ENCODE peak calls at places on chromosome 14, in six cellular contexts. I is neuronal stem cell, P is IMR-90, X is H9, Y is mesendoderm, S is H1. N is an unnamed sample.

GRCh38 chr14:83342590-83342989 is 1808.9 kb upstream of the SEL1L start:
- DNase-seq in P (no peak), I (no peak), X (no peak), Y (no peak), S (no peak), N (no peak)

GRCh38 chr14:36656769-36657408 is 4.8 kb upstream of the PAX9 start:
- DNase-seq in X (peak; percentile 49), I (no peak), Y (no peak), S (peak; percentile 57), P (no peak), N (no peak)

GRCh38 chr14:69992564-69992963 is 113.3 kb downstream of the SMOC1 start:
- DNase-seq in I (no peak), S (no peak), Y (no peak), P (no peak), X (no peak), N (no peak)

GRCh38 chr14:85731198-85731597 is 201.3 kb downstream of the FLRT2 start:
- DNase-seq in X (no peak), Y (peak; percentile 43), I (no peak), P (peak; percentile 64), S (no peak), N (no peak)

GRCh38 chr14:105355850-105356604 is 41.5 kb downstream of the PACS2 start:
- DNase-seq in I (no peak), X (no peak), P (no peak), S (no peak), Y (no peak), N (no peak)

GRCh38 chr14:89767861-89768268 is 186.7 kb downstream of the EFCAB11 start:
- DNase-seq in Y (peak; percentile 87), I (peak; percentile 9), P (peak; percentile 63), S (no peak), X (peak; percentile 61), N (peak; percentile 70)

GRCh38 chr14:104592785-104593184 is 11.8 kb downstream of the TMEM179 start:
- DNase-seq in I (no peak), Y (no peak), X (no peak), P (no peak), S (no peak), N (no peak)

GRCh38 chr14:69687963-69688649 is 76.7 kb downstream of the SUSD6 start:
- DNase-seq in I (no peak), X (no peak), S (no peak), P (no peak), Y (no peak), N (no peak)

GRCh38 chr14:81453166-81453766 is 53.1 kb upstream of the STON2 start:
- DNase-seq in I (peak; percentile 38), X (peak; percentile 58), S (peak; percentile 74), Y (peak; percentile 72), P (peak; percentile 43), N (peak; percentile 80)

GRCh38 chr14:104230946-104231345 is 92.6 kb downstream of the KIF26A start:
- DNase-seq in P (no peak), X (no peak), I (no peak), S (no peak), Y (no peak), N (no peak)

GRCh38 chr14:34359423-34360120 is 102.5 kb downstream of the SPTSSA start:
- DNase-seq in Y (no peak), P (no peak), X (no peak), I (no peak), S (no peak), N (no peak)

GRCh38 chr14:79543966-79544365 is 667.3 kb downstream of the DIO2 start:
- DNase-seq in X (peak; percentile 47), S (peak; percentile 59), Y (peak; percentile 87), I (no peak), P (peak; percentile 66), N (peak; percentile 79)

GRCh38 chr14:89910706-89911017 is 43.9 kb downstream of the EFCAB11 start:
- DNase-seq in X (no peak), S (no peak), P (no peak), Y (no peak), I (no peak), N (no peak)

GRCh38 chr14:73879027-73879426 is 7.6 kb upstream of the ZNF410 start:
- DNase-seq in P (peak; percentile 66), S (no peak), X (no peak), I (no peak), Y (no peak), N (no peak)

GRCh38 chr14:97137705-97138104 is 340.5 kb downstream of the VRK1 start:
- DNase-seq in P (no peak), Y (no peak), S (no peak), X (no peak), I (no peak), N (no peak)

GRCh38 chr14:68977137-68977740 is 1.9 kb downstream of the ACTN1 start:
- DNase-seq in S (no peak), X (no peak), Y (no peak), P (no peak), I (peak; percentile 11), N (no peak)

GRCh38 chr14:29558516-29558915 is 369.1 kb downstream of the PRKD1 start:
- DNase-seq in S (no peak), Y (no peak), I (no peak), X (no peak), P (peak; percentile 80), N (no peak)

GRCh38 chr14:61516957-61517356 is 178.4 kb upstream of the HIF1A start:
- DNase-seq in P (no peak), X (no peak), I (no peak), S (no peak), Y (peak; percentile 64), N (no peak)

GRCh38 chr14:61537567-61538463 is 157.5 kb upstream of the HIF1A start:
- DNase-seq in I (no peak), S (no peak), X (peak; percentile 56), P (peak; percentile 90), Y (peak; percentile 84), N (peak; percentile 76)

GRCh38 chr14:34826661-34827060 is 48.5 kb downstream of the BAZ1A start:
- DNase-seq in P (peak; percentile 56), X (no peak), Y (no peak), S (no peak), I (no peak), N (no peak)

GRCh38 chr14:69316449-69317391 is 56.8 kb downstream of the GALNT16 start:
- DNase-seq in X (peak; percentile 34), P (peak; percentile 98), Y (peak; percentile 40), I (no peak), S (peak; percentile 41), N (peak; percentile 26)

GRCh38 chr14:55000381-55000780 is 26.5 kb downstream of the WDHD1 start:
- DNase-seq in P (peak; percentile 58), Y (no peak), I (no peak), X (no peak), S (no peak), N (no peak)

GRCh38 chr14:88166616-88167015 is 156.5 kb downstream of the KCNK10 start:
- DNase-seq in I (no peak), S (no peak), X (no peak), P (peak; percentile 11), Y (peak; percentile 29), N (no peak)

GRCh38 chr14:104885031-104885972 is 20.2 kb downstream of the CEP170B start:
- DNase-seq in Y (no peak), X (no peak), I (no peak), P (no peak), S (peak; percentile 42), N (no peak)

GRCh38 chr14:32366995-32367394 is 37.9 kb downstream of the AKAP6 start:
- DNase-seq in I (no peak), S (no peak), Y (no peak), X (no peak), P (no peak), N (no peak)

GRCh38 chr14:28813810-28814209 is 47.2 kb downstream of the FOXG1 start:
- DNase-seq in Y (no peak), I (no peak), S (no peak), X (no peak), P (no peak), N (no peak)

GRCh38 chr14:94113490-94113889 is 3.0 kb downstream of the IFI27 start:
- DNase-seq in X (peak; percentile 17), S (no peak), P (peak; percentile 22), Y (no peak), I (no peak), N (no peak)

GRCh38 chr14:28494196-28494595 is 272.4 kb upstream of the FOXG1 start:
- DNase-seq in P (no peak), X (no peak), I (no peak), S (no peak), Y (no peak), N (no peak)

GRCh38 chr14:42028607-42029006 is 421.9 kb downstream of the LRFN5 start:
- DNase-seq in X (no peak), Y (no peak), P (no peak), S (no peak), I (no peak), N (no peak)

GRCh38 chr14:74763803-74764531 is 851 bp downstream of the YLPM1 start:
- DNase-seq in X (peak; percentile 27), Y (peak; percentile 53), P (peak; percentile 17), I (no peak), S (peak; percentile 48), N (peak; percentile 41)

DNA sequence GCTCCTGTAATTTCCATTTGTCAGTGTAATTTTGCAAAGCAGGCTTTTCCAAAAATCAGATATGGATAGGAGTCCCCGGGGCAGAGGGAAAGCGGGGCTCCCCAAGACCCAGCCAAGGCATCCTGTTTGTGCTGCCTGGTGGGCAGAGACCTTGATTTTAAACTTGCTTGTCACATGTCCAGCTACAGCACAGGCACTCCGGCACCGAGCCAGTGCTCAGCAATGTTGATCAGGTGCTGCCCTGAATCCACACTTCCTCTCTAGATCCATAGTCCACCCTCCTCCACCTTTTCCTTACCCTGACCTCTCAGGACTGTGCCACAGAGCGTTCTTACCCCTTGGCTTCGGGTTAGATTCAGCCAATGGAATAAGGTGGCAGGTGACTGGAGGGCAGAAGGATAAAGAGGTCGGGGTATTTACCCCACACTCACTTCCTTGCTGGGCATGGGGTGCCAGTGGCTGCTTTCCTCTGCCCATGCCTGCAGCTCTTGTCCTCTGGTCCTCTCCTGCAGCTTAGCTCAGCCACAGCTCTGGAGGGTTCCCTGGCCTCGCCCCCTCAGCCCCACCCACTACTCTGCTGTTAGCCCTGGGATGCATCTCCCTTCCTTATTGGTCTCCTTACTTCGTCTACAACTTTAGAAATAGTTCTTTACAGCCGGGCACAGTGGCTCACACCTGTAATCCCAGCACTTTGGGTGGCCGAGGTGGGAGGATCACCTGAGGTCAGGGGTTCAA is 80.1 kb downstream of the IRF2BPL start:
- DNase-seq in X (no peak), I (no peak), S (no peak), Y (no peak), P (no peak), N (no peak)
- H2BK5ac ChIP-seq in X (no peak overlapping the region), I (no peak overlapping the region), S (peak overlapping the region; percentile 81), Y (peak overlapping the region; percentile 48), P (peak overlapping the region; percentile 61), N (no peak overlapping the region)

GRCh38 chr14:21047378-21047781 is 5.2 kb downstream of the RNASE7 start:
- DNase-seq in I (no peak), X (no peak), Y (no peak), S (no peak), P (no peak), N (no peak)
- H2BK5ac ChIP-seq in I (no peak overlapping the region), X (no peak overlapping the region), Y (no peak overlapping the region), S (no peak overlapping the region), P (no peak overlapping the region), N (no peak overlapping the region)

GRCh38 chr14:59482120-59482434 is 2.1 kb downstream of the L3HYPDH start:
- DNase-seq in X (no peak), I (no peak), S (no peak), P (no peak), Y (no peak), N (no peak)
- H2BK5ac ChIP-seq in X (no peak overlapping the region), I (no peak overlapping the region), S (no peak overlapping the region), P (peak overlapping the region; percentile 97), Y (no peak overlapping the region), N (no peak overlapping the region)

DNA sequence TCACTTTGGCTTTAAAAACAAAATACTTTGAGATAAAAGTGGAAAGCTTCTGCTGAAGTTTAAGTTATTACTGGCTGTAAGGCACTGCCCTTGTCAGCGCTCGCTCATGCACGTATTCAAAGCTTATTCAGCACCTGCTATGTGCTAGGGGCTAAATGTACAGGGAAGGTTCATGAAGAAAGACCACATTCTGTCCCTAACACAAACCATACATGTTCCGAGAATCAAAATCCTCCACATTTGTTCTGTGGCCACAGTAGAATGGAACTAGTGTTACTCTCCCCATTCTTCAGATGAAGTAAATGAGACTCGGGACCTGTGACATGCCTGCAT is 33.8 kb upstream of the GPR68 start:
- DNase-seq in S (no peak), X (no peak), I (no peak), Y (no peak), P (no peak), N (no peak)
- H2BK5ac ChIP-seq in S (no peak overlapping the region), X (no peak overlapping the region), I (no peak overlapping the region), Y (no peak overlapping the region), P (no peak overlapping the region), N (no peak overlapping the region)

N was measured in trophoblast cell.